ENCODE peak calls at places on chromosomes 3 and 15, in eight cellular contexts. One of them, this sample, is unnamed.

GRCh38 chr3:171695476-171695875 is 114.8 kb downstream of the PLD1 start:
- DNase-seq in hippocampal formation: no peak
- DNase-seq in stimulated activated CD4-positive, alpha-beta T cell treated with anti-CD3 and anti-CD28 coated beads, Interleukin-2, amount 100 ng/mL, for 48 hours: no peak
- DNase-seq in astrocyte of the spinal cord: no peak
- DNase-seq in BJ: no peak
- DNase-seq in NCI-H69: no peak
- DNase-seq in mammary epithelial cell: no peak
- DNase-seq in amniotic stem cell: no peak
- DNase-seq in this sample: no peak

GRCh38 chr3:194830401-194830800 is 144.7 kb downstream of the FAM43A start:
- DNase-seq in hippocampal formation: no peak
- DNase-seq in stimulated activated CD4-positive, alpha-beta T cell treated with anti-CD3 and anti-CD28 coated beads, Interleukin-2, amount 100 ng/mL, for 48 hours: no peak
- DNase-seq in astrocyte of the spinal cord: no peak
- DNase-seq in BJ: no peak
- DNase-seq in NCI-H69: no peak
- DNase-seq in mammary epithelial cell: no peak
- DNase-seq in amniotic stem cell: no peak
- DNase-seq in this sample: no peak

GRCh38 chr3:179113903-179114302 is 34.3 kb upstream of the PIK3CA start:
- DNase-seq in hippocampal formation: no peak
- DNase-seq in stimulated activated CD4-positive, alpha-beta T cell treated with anti-CD3 and anti-CD28 coated beads, Interleukin-2, amount 100 ng/mL, for 48 hours: no peak
- DNase-seq in astrocyte of the spinal cord: peak
- DNase-seq in BJ: no peak
- DNase-seq in NCI-H69: no peak
- DNase-seq in mammary epithelial cell: no peak
- DNase-seq in amniotic stem cell: no peak
- DNase-seq in this sample: no peak

GRCh38 chr15:69595009-69595825 is 142.6 kb downstream of the RPLP1 start:
- DNase-seq in hippocampal formation: no peak
- DNase-seq in stimulated activated CD4-positive, alpha-beta T cell treated with anti-CD3 and anti-CD28 coated beads, Interleukin-2, amount 100 ng/mL, for 48 hours: no peak
- DNase-seq in astrocyte of the spinal cord: peak
- DNase-seq in BJ: no peak
- DNase-seq in NCI-H69: peak
- DNase-seq in mammary epithelial cell: no peak
- DNase-seq in amniotic stem cell: no peak
- DNase-seq in this sample: no peak

GRCh38 chr3:102206506-102207145 is 228.2 kb upstream of the ZPLD1 start:
- DNase-seq in hippocampal formation: no peak
- DNase-seq in stimulated activated CD4-positive, alpha-beta T cell treated with anti-CD3 and anti-CD28 coated beads, Interleukin-2, amount 100 ng/mL, for 48 hours: no peak
- DNase-seq in astrocyte of the spinal cord: peak
- DNase-seq in BJ: peak
- DNase-seq in NCI-H69: no peak
- DNase-seq in mammary epithelial cell: peak
- DNase-seq in amniotic stem cell: no peak
- DNase-seq in this sample: no peak

GRCh38 chr3:194880940-194881925 is 195.6 kb downstream of the FAM43A start:
- DNase-seq in hippocampal formation: no peak
- DNase-seq in stimulated activated CD4-positive, alpha-beta T cell treated with anti-CD3 and anti-CD28 coated beads, Interleukin-2, amount 100 ng/mL, for 48 hours: no peak
- DNase-seq in astrocyte of the spinal cord: no peak
- DNase-seq in BJ: no peak
- DNase-seq in NCI-H69: no peak
- DNase-seq in mammary epithelial cell: no peak
- DNase-seq in amniotic stem cell: no peak
- DNase-seq in this sample: no peak

GRCh38 chr15:99692825-99693224 is 40.4 kb downstream of the LYSMD4 start:
- DNase-seq in hippocampal formation: no peak
- DNase-seq in stimulated activated CD4-positive, alpha-beta T cell treated with anti-CD3 and anti-CD28 coated beads, Interleukin-2, amount 100 ng/mL, for 48 hours: no peak
- DNase-seq in astrocyte of the spinal cord: no peak
- DNase-seq in BJ: no peak
- DNase-seq in NCI-H69: peak
- DNase-seq in mammary epithelial cell: peak
- DNase-seq in amniotic stem cell: no peak
- DNase-seq in this sample: no peak

GRCh38 chr3:23539185-23539584 is 266.6 kb upstream of the UBE2E1 start:
- DNase-seq in hippocampal formation: no peak
- DNase-seq in stimulated activated CD4-positive, alpha-beta T cell treated with anti-CD3 and anti-CD28 coated beads, Interleukin-2, amount 100 ng/mL, for 48 hours: no peak
- DNase-seq in astrocyte of the spinal cord: no peak
- DNase-seq in BJ: no peak
- DNase-seq in NCI-H69: no peak
- DNase-seq in mammary epithelial cell: no peak
- DNase-seq in amniotic stem cell: no peak
- DNase-seq in this sample: no peak

GRCh38 chr15:35115155-35115725 is 30.1 kb upstream of the NANOGP8 start:
- DNase-seq in hippocampal formation: no peak
- DNase-seq in stimulated activated CD4-positive, alpha-beta T cell treated with anti-CD3 and anti-CD28 coated beads, Interleukin-2, amount 100 ng/mL, for 48 hours: no peak
- DNase-seq in astrocyte of the spinal cord: peak
- DNase-seq in BJ: no peak
- DNase-seq in NCI-H69: peak
- DNase-seq in mammary epithelial cell: no peak
- DNase-seq in amniotic stem cell: no peak
- DNase-seq in this sample: no peak

GRCh38 chr15:35061171-35062163 is 23.6 kb downstream of the NANOGP8 start:
- DNase-seq in hippocampal formation: no peak
- DNase-seq in stimulated activated CD4-positive, alpha-beta T cell treated with anti-CD3 and anti-CD28 coated beads, Interleukin-2, amount 100 ng/mL, for 48 hours: no peak
- DNase-seq in astrocyte of the spinal cord: no peak
- DNase-seq in BJ: no peak
- DNase-seq in NCI-H69: no peak
- DNase-seq in mammary epithelial cell: no peak
- DNase-seq in amniotic stem cell: no peak
- DNase-seq in this sample: no peak

GRCh38 chr15:95832655-95833054 is 497.8 kb upstream of the NR2F2 start:
- DNase-seq in hippocampal formation: no peak
- DNase-seq in stimulated activated CD4-positive, alpha-beta T cell treated with anti-CD3 and anti-CD28 coated beads, Interleukin-2, amount 100 ng/mL, for 48 hours: no peak
- DNase-seq in astrocyte of the spinal cord: no peak
- DNase-seq in BJ: no peak
- DNase-seq in NCI-H69: no peak
- DNase-seq in mammary epithelial cell: no peak
- DNase-seq in amniotic stem cell: no peak
- DNase-seq in this sample: no peak

GRCh38 chr3:152021951-152022461 is 148.6 kb downstream of the SUCNR1 start:
- DNase-seq in hippocampal formation: no peak
- DNase-seq in stimulated activated CD4-positive, alpha-beta T cell treated with anti-CD3 and anti-CD28 coated beads, Interleukin-2, amount 100 ng/mL, for 48 hours: peak
- DNase-seq in astrocyte of the spinal cord: peak
- DNase-seq in BJ: no peak
- DNase-seq in NCI-H69: peak
- DNase-seq in mammary epithelial cell: peak
- DNase-seq in amniotic stem cell: peak
- DNase-seq in this sample: no peak

GRCh38 chr15:95868450-95868849 is 462.1 kb upstream of the NR2F2 start:
- DNase-seq in hippocampal formation: no peak
- DNase-seq in stimulated activated CD4-positive, alpha-beta T cell treated with anti-CD3 and anti-CD28 coated beads, Interleukin-2, amount 100 ng/mL, for 48 hours: no peak
- DNase-seq in astrocyte of the spinal cord: no peak
- DNase-seq in BJ: no peak
- DNase-seq in NCI-H69: no peak
- DNase-seq in mammary epithelial cell: no peak
- DNase-seq in amniotic stem cell: no peak
- DNase-seq in this sample: no peak

GRCh38 chr15:59689626-59690236 is 611 bp upstream of the BNIP2 start:
- DNase-seq in hippocampal formation: no peak
- DNase-seq in stimulated activated CD4-positive, alpha-beta T cell treated with anti-CD3 and anti-CD28 coated beads, Interleukin-2, amount 100 ng/mL, for 48 hours: peak
- DNase-seq in astrocyte of the spinal cord: peak
- DNase-seq in BJ: no peak
- DNase-seq in NCI-H69: peak
- DNase-seq in mammary epithelial cell: peak
- DNase-seq in amniotic stem cell: no peak
- DNase-seq in this sample: no peak

GRCh38 chr15:59283717-59284336 is 77.2 kb downstream of the LDHAL6B start:
- DNase-seq in hippocampal formation: no peak
- DNase-seq in stimulated activated CD4-positive, alpha-beta T cell treated with anti-CD3 and anti-CD28 coated beads, Interleukin-2, amount 100 ng/mL, for 48 hours: no peak
- DNase-seq in astrocyte of the spinal cord: no peak
- DNase-seq in BJ: no peak
- DNase-seq in NCI-H69: peak
- DNase-seq in mammary epithelial cell: peak
- DNase-seq in amniotic stem cell: no peak
- DNase-seq in this sample: no peak

GRCh38 chr15:82184355-82184754 is 78.2 kb downstream of the EFL1 start:
- DNase-seq in hippocampal formation: no peak
- DNase-seq in stimulated activated CD4-positive, alpha-beta T cell treated with anti-CD3 and anti-CD28 coated beads, Interleukin-2, amount 100 ng/mL, for 48 hours: no peak
- DNase-seq in astrocyte of the spinal cord: no peak
- DNase-seq in BJ: no peak
- DNase-seq in NCI-H69: peak
- DNase-seq in mammary epithelial cell: no peak
- DNase-seq in amniotic stem cell: no peak
- DNase-seq in this sample: no peak

GRCh38 chr15:85760531-85761371 is 34.0 kb downstream of the KLHL25 start:
- DNase-seq in hippocampal formation: no peak
- DNase-seq in stimulated activated CD4-positive, alpha-beta T cell treated with anti-CD3 and anti-CD28 coated beads, Interleukin-2, amount 100 ng/mL, for 48 hours: no peak
- DNase-seq in astrocyte of the spinal cord: no peak
- DNase-seq in BJ: no peak
- DNase-seq in NCI-H69: no peak
- DNase-seq in mammary epithelial cell: no peak
- DNase-seq in amniotic stem cell: no peak
- DNase-seq in this sample: no peak

GRCh38 chr3:122305818-122306621 is 19.0 kb upstream of the CSTA start:
- DNase-seq in hippocampal formation: no peak
- DNase-seq in stimulated activated CD4-positive, alpha-beta T cell treated with anti-CD3 and anti-CD28 coated beads, Interleukin-2, amount 100 ng/mL, for 48 hours: no peak
- DNase-seq in astrocyte of the spinal cord: no peak
- DNase-seq in BJ: no peak
- DNase-seq in NCI-H69: peak
- DNase-seq in mammary epithelial cell: peak
- DNase-seq in amniotic stem cell: no peak
- DNase-seq in this sample: no peak

GRCh38 chr3:140386357-140387100 is 291.3 kb upstream of the TRIM42 start:
- DNase-seq in hippocampal formation: no peak
- DNase-seq in stimulated activated CD4-positive, alpha-beta T cell treated with anti-CD3 and anti-CD28 coated beads, Interleukin-2, amount 100 ng/mL, for 48 hours: no peak
- DNase-seq in astrocyte of the spinal cord: no peak
- DNase-seq in BJ: no peak
- DNase-seq in NCI-H69: no peak
- DNase-seq in mammary epithelial cell: no peak
- DNase-seq in amniotic stem cell: no peak
- DNase-seq in this sample: no peak